ENCODE peak calls at places on chromosomes 5 and 9, in four cellular contexts. F is lower lobe of right lung, E is endodermal cell, X is osteoblast. J is an unnamed sample.
A peak's percentile ranks its signal among the peaks of the same experiment; 100 is the strongest.

GRCh38 chr5:142960309-142960696 is 190.1 kb downstream of the ARHGAP26 start:
- DNase-seq in F (no peak), E (no peak), X (no peak), J (no peak)

GRCh38 chr9:107999890-108000289 is 510.3 kb upstream of the KLF4 start:
- DNase-seq in F (no peak), E (no peak), X (no peak), J (no peak)

GRCh38 chr5:150774145-150774544 is 4.4 kb upstream of the SMIM3 start:
- DNase-seq in F (no peak), E (no peak), X (peak; percentile 77), J (no peak)

GRCh38 chr5:136375920-136376319 is 10.6 kb upstream of the TRPC7 start:
- DNase-seq in F (no peak), E (no peak), X (no peak), J (no peak)

GRCh38 chr9:124724415-124725067 is 46.6 kb downstream of the NR6A1 start:
- DNase-seq in F (no peak), E (no peak), X (no peak), J (no peak)

GRCh38 chr5:87195616-87196015 is 72.1 kb upstream of the RASA1 start:
- DNase-seq in F (no peak), E (no peak), X (peak; percentile 21), J (no peak)

GRCh38 chr5:5418764-5419163 is 3.7 kb upstream of the ICE1 start:
- DNase-seq in F (no peak), E (no peak), X (no peak), J (no peak)

GRCh38 chr5:1113805-1114586 is 2.1 kb upstream of the SLC12A7 start:
- DNase-seq in F (no peak), E (no peak), X (no peak), J (peak; percentile 80)

GRCh38 chr5:112822456-112822855 is 38.6 kb upstream of the SRP19 start:
- DNase-seq in F (no peak), E (no peak), X (no peak), J (no peak)
- H3K36me3 ChIP-seq in F (peaks cover 68% of the 10 kb centered on the region), E (peaks cover 97% of the 10 kb centered on the region), X (peaks cover 16% of the 10 kb centered on the region), J (peaks cover 4% of the 10 kb centered on the region)

GRCh38 chr9:137099231-137099630 is 12.4 kb downstream of the MAN1B1 start:
- DNase-seq in F (no peak), E (no peak), X (no peak), J (no peak)

GRCh38 chr9:137106662-137107292 is 7.8 kb downstream of the DPP7 start:
- DNase-seq in F (no peak), E (no peak), X (peak; percentile 45), J (no peak)

GRCh38 chr9:137107312-137107921 is 7.1 kb downstream of the DPP7 start:
- DNase-seq in F (no peak), E (no peak), X (peak; percentile 79), J (peak; percentile 46)

GRCh38 chr9:137105814-137106661 is 8.5 kb downstream of the DPP7 start:
- DNase-seq in F (no peak), E (no peak), X (peak; percentile 66), J (no peak)

GRCh38 chr9:137103206-137103999 is 11.1 kb downstream of the DPP7 start:
- DNase-seq in F (no peak), E (no peak), X (peak; percentile 51), J (no peak)
- H3K36me3 ChIP-seq in F (peaks cover 92% of the 10 kb centered on the region), E (peaks cover 48% of the 10 kb centered on the region), X (peaks cover 59% of the 10 kb centered on the region), J (peaks cover 30% of the 10 kb centered on the region)

GRCh38 chr9:128486201-128486600 is 18.3 kb upstream of the GLE1 start:
- DNase-seq in F (no peak), E (no peak), X (no peak), J (no peak)
- H3K36me3 ChIP-seq in F (peaks cover 93% of the 10 kb centered on the region), E (peaks cover 64% of the 10 kb centered on the region), X (peaks cover 70% of the 10 kb centered on the region), J (peaks cover 7% of the 10 kb centered on the region)

GRCh38 chr9:335373-335772 is 120.7 kb downstream of the DOCK8 start:
- DNase-seq in F (no peak), E (no peak), X (no peak), J (no peak)
- H3K36me3 ChIP-seq in F (peaks cover 100% of the 10 kb centered on the region), E (peaks cover 28% of the 10 kb centered on the region), X (no peaks in the 10 kb centered on the region), J (no peaks in the 10 kb centered on the region)

DNA sequence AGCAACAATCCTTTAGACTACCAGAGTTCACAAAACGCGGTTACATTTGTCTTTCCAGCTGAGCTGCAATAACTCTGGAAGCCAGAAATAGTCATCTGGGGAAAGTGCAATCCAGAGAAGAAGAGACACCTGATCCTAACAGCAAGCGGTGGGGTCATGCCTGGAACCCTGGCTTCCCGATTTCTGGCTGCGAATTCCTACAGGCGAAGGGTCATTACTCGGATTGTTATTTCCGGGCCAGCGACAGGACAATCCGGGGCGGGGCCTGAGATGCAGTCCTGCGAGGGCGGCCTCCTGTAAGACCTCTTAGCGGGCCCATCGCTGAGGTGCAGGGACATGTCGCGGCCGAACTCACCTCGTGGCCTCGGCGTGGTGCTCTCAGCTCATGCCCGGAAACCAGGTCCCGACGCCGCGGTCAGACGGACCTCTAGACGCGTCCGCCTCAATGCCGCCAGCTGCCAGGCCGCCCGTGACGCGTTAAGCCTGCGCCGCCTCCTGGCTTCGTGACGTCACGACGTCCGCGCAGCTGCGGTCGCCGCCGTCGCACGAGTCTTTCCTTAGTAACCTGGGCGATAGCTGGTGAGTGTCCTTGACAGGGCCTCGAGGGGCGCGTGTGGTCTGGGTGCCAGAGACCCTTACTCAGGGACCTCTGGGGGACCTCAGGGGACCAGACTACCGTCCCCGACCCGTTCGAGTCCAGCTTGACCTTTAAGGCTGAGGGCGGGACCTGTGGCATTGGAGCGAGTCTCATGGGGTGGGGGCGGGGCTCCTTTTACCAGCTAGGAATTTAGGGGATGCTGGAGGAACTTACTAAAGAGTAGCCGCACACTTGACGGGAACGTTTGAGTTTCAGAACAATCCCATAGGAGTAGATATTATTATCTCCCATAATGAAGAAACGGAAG is at the start of the genes MRRF and RBM18:
- DNase-seq in F (peak; percentile 94), E (peak; percentile 98), X (peak; percentile 94), J (peak; percentile 93)
- H3K36me3 ChIP-seq in F (peaks cover 23% of the 10 kb centered on the region), E (peaks cover 16% of the 10 kb centered on the region), X (peaks cover 14% of the 10 kb centered on the region), J (no peaks in the 10 kb centered on the region)

GRCh38 chr9:127898433-127899199 is 787 bp downstream of the ST6GALNAC6 start:
- DNase-seq in F (peak; percentile 64), E (peak; percentile 73), X (peak; percentile 97), J (peak; percentile 83)

GRCh38 chr9:127895811-127896210 is 3.6 kb downstream of the ST6GALNAC6 start:
- DNase-seq in F (no peak), E (peak; percentile 26), X (peak; percentile 73), J (no peak)

GRCh38 chr9:127899200-127899943 is at the start of gene ST6GALNAC6:
- DNase-seq in F (peak; percentile 83), E (peak; percentile 84), X (peak; percentile 99), J (peak; percentile 97)

GRCh38 chr9:127896395-127897193 is 2.8 kb downstream of the ST6GALNAC6 start:
- DNase-seq in F (no peak), E (peak; percentile 63), X (peak; percentile 69), J (no peak)

DNA sequence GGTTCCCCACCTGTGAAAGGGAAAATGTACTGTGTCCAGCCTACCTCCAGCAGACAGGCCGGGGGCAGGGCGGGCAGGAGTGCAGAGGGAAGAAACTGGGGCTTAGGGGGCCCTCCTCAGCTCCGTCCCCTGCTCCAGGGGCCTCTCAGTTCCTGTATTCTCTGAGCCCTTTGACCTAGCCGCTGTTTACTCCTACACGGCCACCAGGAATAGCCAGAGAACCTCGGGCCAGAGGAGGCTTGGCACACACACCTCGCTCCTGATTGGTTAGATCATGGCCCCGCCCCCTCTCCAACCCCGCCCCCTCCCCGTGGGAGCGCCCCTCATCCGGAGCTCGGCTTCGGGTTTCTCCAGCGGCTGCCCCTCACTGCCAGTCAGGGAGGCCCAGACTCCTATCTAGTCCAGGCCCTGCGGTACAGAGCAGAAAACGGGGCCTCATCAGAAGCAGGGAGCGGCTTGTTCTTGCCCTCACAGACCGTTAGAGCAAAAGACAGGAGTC is 2.2 kb downstream of the ST6GALNAC6 start:
- DNase-seq in F (peak; percentile 83), E (peak; percentile 98), X (peak; percentile 97), J (peak; percentile 99)
- H3K36me3 ChIP-seq in F (peaks cover 43% of the 10 kb centered on the region), E (peaks cover 40% of the 10 kb centered on the region), X (peaks cover 45% of the 10 kb centered on the region), J (peaks cover 25% of the 10 kb centered on the region)

DNA sequence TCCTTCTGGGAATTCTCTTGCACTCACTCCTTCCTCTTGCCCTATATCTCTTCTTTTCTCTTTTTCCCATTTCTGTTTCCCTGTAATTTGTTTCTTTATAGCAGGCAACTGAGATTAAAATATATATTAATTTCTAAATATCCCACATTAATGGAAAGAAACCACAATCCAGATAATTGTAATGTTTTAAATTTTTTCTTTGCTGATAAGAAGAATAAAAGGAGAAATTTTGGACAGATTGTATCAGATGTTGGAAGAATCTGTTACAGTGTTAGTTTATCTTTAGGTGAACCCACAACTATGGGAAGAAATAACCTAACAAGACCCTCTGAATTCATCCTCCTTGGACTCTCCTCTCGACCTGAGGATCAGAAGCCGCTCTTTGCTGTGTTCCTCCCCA is at the start of gene OR1L1:
- DNase-seq in F (no peak), E (no peak), X (no peak), J (no peak)
- H3K36me3 ChIP-seq in F (no peaks in the 10 kb centered on the region), E (no peaks in the 10 kb centered on the region), X (no peaks in the 10 kb centered on the region), J (no peaks in the 10 kb centered on the region)